ENCODE peak calls at places on chromosomes 11 and 22, in ten cellular contexts. D, T, Z, M, P, X, B, L, J and W are unnamed samples.

GRCh38 chr11:39374963-39375698 is 2084.3 kb downstream of the LRRC4C start:
- DNase-seq in D (no peak), T (no peak), Z (peak), M (peak), P (no peak), X (no peak), B (no peak), L (peak), J (no peak), W (no peak)

GRCh38 chr22:49213731-49214352 is 613.8 kb downstream of the BRD1 start:
- DNase-seq in D (no peak), T (no peak), Z (no peak), M (no peak), P (peak), X (no peak), B (no peak), L (no peak), J (no peak), W (no peak)

GRCh38 chr11:113153847-113154246 is 160.5 kb upstream of the TTC12 start:
- DNase-seq in D (no peak), T (no peak), Z (no peak), M (no peak), P (no peak), X (no peak), B (no peak), L (no peak), J (no peak), W (no peak)

GRCh38 chr22:40817737-40818136 is 1.4 kb downstream of the SLC25A17 start:
- DNase-seq in D (no peak), T (no peak), Z (no peak), M (no peak), P (no peak), X (no peak), B (no peak), L (no peak), J (no peak), W (no peak)

GRCh38 chr11:10310301-10310841 is 5.5 kb downstream of the ADM start:
- DNase-seq in D (no peak), T (no peak), Z (no peak), M (no peak), P (no peak), X (no peak), B (no peak), L (no peak), J (no peak), W (no peak)

GRCh38 chr11:59574467-59574866 is 41.1 kb downstream of the OSBP start:
- DNase-seq in D (no peak), T (no peak), Z (no peak), M (no peak), P (no peak), X (no peak), B (no peak), L (no peak), J (no peak), W (no peak)

GRCh38 chr11:105392546-105392945 is 217.3 kb upstream of the GRIA4 start:
- DNase-seq in D (no peak), T (no peak), Z (no peak), M (no peak), P (no peak), X (no peak), B (peak), L (no peak), J (no peak), W (no peak)

GRCh38 chr11:128361451-128362020 is 225.8 kb downstream of the ETS1 start:
- DNase-seq in D (no peak), T (peak), Z (no peak), M (no peak), P (no peak), X (no peak), B (no peak), L (no peak), J (no peak), W (no peak)

GRCh38 chr11:36509694-36510566 is at the start of gene TRAF6:
- DNase-seq in D (peak), T (peak), Z (peak), M (peak), P (peak), X (peak), B (peak), L (peak), J (peak), W (peak)